ENCODE peak calls at places on chromosomes 13 and 19, in seven cellular contexts. One of them, this sample, is unnamed. For H3K4me1, the result is how much of the 10 kb centered on the place peaks cover.

GRCh38 chr13:44972956-44973581 is 16.2 kb downstream of the NUFIP1 start:
- DNase-seq in PC-3: peak
- DNase-seq in GM23248: peak
- DNase-seq in hepatocyte: peak
- DNase-seq in neural progenitor cell: peak
- DNase-seq in HCT116: peak
- DNase-seq in MM.1S: no peak
- DNase-seq in this sample: peak

GRCh38 chr19:33815410-33816340 is 19.0 kb downstream of the KCTD15 start:
- DNase-seq in MM.1S: no peak
- DNase-seq in hepatocyte: no peak
- DNase-seq in neural progenitor cell: no peak
- DNase-seq in GM23248: peak
- DNase-seq in PC-3: peak
- DNase-seq in HCT116: no peak
- DNase-seq in this sample: no peak

GRCh38 chr13:94524407-94524806 is 44.9 kb upstream of the DCT start:
- DNase-seq in MM.1S: no peak
- DNase-seq in neural progenitor cell: no peak
- DNase-seq in PC-3: no peak
- DNase-seq in GM23248: no peak
- DNase-seq in hepatocyte: no peak
- DNase-seq in HCT116: no peak
- DNase-seq in this sample: no peak

GRCh38 chr19:3644351-3645066 is 17.9 kb upstream of the CACTIN start:
- DNase-seq in HCT116: no peak
- DNase-seq in neural progenitor cell: no peak
- DNase-seq in PC-3: no peak
- DNase-seq in MM.1S: no peak
- DNase-seq in GM23248: peak
- DNase-seq in hepatocyte: no peak
- DNase-seq in this sample: no peak

GRCh38 chr13:64917566-64917965 is 2312.6 kb downstream of the PCDH9 start:
- DNase-seq in HCT116: no peak
- DNase-seq in neural progenitor cell: no peak
- DNase-seq in MM.1S: no peak
- DNase-seq in PC-3: no peak
- DNase-seq in hepatocyte: no peak
- DNase-seq in GM23248: no peak
- DNase-seq in this sample: no peak

GRCh38 chr13:51959773-51960172 is 51.5 kb downstream of the ATP7B start:
- DNase-seq in HCT116: no peak
- DNase-seq in GM23248: no peak
- DNase-seq in PC-3: no peak
- DNase-seq in hepatocyte: peak
- DNase-seq in MM.1S: peak
- DNase-seq in neural progenitor cell: no peak
- DNase-seq in this sample: peak

GRCh38 chr13:98443329-98443728 is 133.6 kb downstream of the STK24 start:
- DNase-seq in hepatocyte: no peak
- DNase-seq in HCT116: no peak
- DNase-seq in PC-3: peak
- DNase-seq in MM.1S: no peak
- DNase-seq in neural progenitor cell: no peak
- DNase-seq in GM23248: peak
- DNase-seq in this sample: no peak

GRCh38 chr13:32443111-32443510 is 15.2 kb upstream of the N4BP2L1 start:
- DNase-seq in MM.1S: peak
- DNase-seq in hepatocyte: peak
- DNase-seq in GM23248: peak
- DNase-seq in neural progenitor cell: no peak
- DNase-seq in HCT116: peak
- DNase-seq in PC-3: peak
- DNase-seq in this sample: peak

GRCh38 chr13:112658807-112659206 is 31.0 kb upstream of the ATP11A start:
- DNase-seq in MM.1S: no peak
- DNase-seq in HCT116: no peak
- DNase-seq in neural progenitor cell: no peak
- DNase-seq in GM23248: no peak
- DNase-seq in hepatocyte: no peak
- DNase-seq in PC-3: no peak
- DNase-seq in this sample: no peak

GRCh38 chr19:33286899-33287298 is 15.4 kb downstream of the CEBPA start:
- DNase-seq in GM23248: no peak
- DNase-seq in HCT116: no peak
- DNase-seq in hepatocyte: no peak
- DNase-seq in MM.1S: no peak
- DNase-seq in PC-3: no peak
- DNase-seq in neural progenitor cell: no peak
- DNase-seq in this sample: no peak

GRCh38 chr19:18020212-18021067 is 12.5 kb downstream of the ARRDC2 start:
- DNase-seq in MM.1S: no peak
- DNase-seq in neural progenitor cell: no peak
- DNase-seq in hepatocyte: peak
- DNase-seq in PC-3: no peak
- DNase-seq in GM23248: peak
- DNase-seq in HCT116: no peak
- DNase-seq in this sample: no peak

GRCh38 chr19:50152578-50152977 is 10.5 kb downstream of the IZUMO2 start:
- DNase-seq in GM23248: no peak
- DNase-seq in PC-3: no peak
- DNase-seq in hepatocyte: no peak
- DNase-seq in MM.1S: no peak
- DNase-seq in neural progenitor cell: no peak
- DNase-seq in HCT116: no peak
- DNase-seq in this sample: no peak

GRCh38 chr19:48737360-48737998 is 2.9 kb downstream of the RASIP1 start:
- DNase-seq in HCT116: no peak
- DNase-seq in neural progenitor cell: peak
- DNase-seq in PC-3: no peak
- DNase-seq in MM.1S: no peak
- DNase-seq in GM23248: no peak
- DNase-seq in hepatocyte: no peak
- DNase-seq in this sample: peak

GRCh38 chr13:93151277-93151676 is 75.3 kb upstream of the GPC6 start:
- DNase-seq in PC-3: peak
- DNase-seq in HCT116: no peak
- DNase-seq in MM.1S: no peak
- DNase-seq in neural progenitor cell: no peak
- DNase-seq in GM23248: peak
- DNase-seq in hepatocyte: no peak
- DNase-seq in this sample: no peak

GRCh38 chr13:46369506-46370268 is 17.4 kb downstream of the RUBCNL start:
- DNase-seq in HCT116: no peak
- DNase-seq in GM23248: peak
- DNase-seq in PC-3: no peak
- DNase-seq in hepatocyte: peak
- DNase-seq in MM.1S: peak
- DNase-seq in neural progenitor cell: no peak
- DNase-seq in this sample: no peak

GRCh38 chr13:21638319-21639282 is 32.3 kb upstream of the FGF9 start:
- DNase-seq in neural progenitor cell: no peak
- DNase-seq in HCT116: no peak
- DNase-seq in PC-3: peak
- DNase-seq in MM.1S: peak
- DNase-seq in hepatocyte: peak
- DNase-seq in GM23248: peak
- DNase-seq in this sample: peak

GRCh38 chr13:61316647-61317046 is 99.0 kb downstream of the PCDH20 start:
- DNase-seq in MM.1S: no peak
- DNase-seq in GM23248: no peak
- DNase-seq in neural progenitor cell: peak
- DNase-seq in HCT116: no peak
- DNase-seq in hepatocyte: no peak
- DNase-seq in PC-3: no peak
- DNase-seq in this sample: peak

GRCh38 chr19:46904114-46905060 is 43.6 kb downstream of the ARHGAP35 start:
- DNase-seq in PC-3: no peak
- DNase-seq in HCT116: no peak
- DNase-seq in neural progenitor cell: no peak
- DNase-seq in MM.1S: no peak
- DNase-seq in GM23248: peak
- DNase-seq in hepatocyte: peak
- DNase-seq in this sample: peak

GRCh38 chr13:35785563-35786327 is 309.3 kb upstream of the MAB21L1 start:
- DNase-seq in PC-3: no peak
- DNase-seq in HCT116: no peak
- DNase-seq in neural progenitor cell: peak
- DNase-seq in MM.1S: no peak
- DNase-seq in hepatocyte: no peak
- DNase-seq in GM23248: no peak
- DNase-seq in this sample: no peak

GRCh38 chr13:33548065-33548464 is 262.5 kb upstream of the STARD13 start:
- DNase-seq in MM.1S: no peak
- DNase-seq in PC-3: no peak
- DNase-seq in HCT116: no peak
- DNase-seq in neural progenitor cell: no peak
- DNase-seq in hepatocyte: no peak
- DNase-seq in GM23248: no peak
- DNase-seq in this sample: no peak

GRCh38 chr13:59790626-59791025 is 373.1 kb downstream of the DIAPH3 start:
- DNase-seq in PC-3: no peak
- DNase-seq in MM.1S: no peak
- DNase-seq in hepatocyte: no peak
- DNase-seq in neural progenitor cell: no peak
- DNase-seq in HCT116: no peak
- DNase-seq in GM23248: peak
- DNase-seq in this sample: no peak

GRCh38 chr19:11378319-11379189 is 4.1 kb downstream of the SWSAP1 start:
- DNase-seq in HCT116: no peak
- DNase-seq in GM23248: peak
- DNase-seq in MM.1S: no peak
- DNase-seq in PC-3: peak
- DNase-seq in hepatocyte: peak
- DNase-seq in neural progenitor cell: peak
- DNase-seq in this sample: peak

GRCh38 chr13:18949970-18950369 is 231.7 kb downstream of the TUBA3C start:
- DNase-seq in MM.1S: no peak
- DNase-seq in GM23248: no peak
- DNase-seq in neural progenitor cell: no peak
- DNase-seq in PC-3: no peak
- DNase-seq in hepatocyte: no peak
- DNase-seq in HCT116: no peak
- DNase-seq in this sample: no peak

GRCh38 chr13:73939071-73939380 is 195.2 kb downstream of the KLF12 start:
- DNase-seq in hepatocyte: no peak
- DNase-seq in MM.1S: no peak
- DNase-seq in HCT116: no peak
- DNase-seq in GM23248: no peak
- DNase-seq in neural progenitor cell: no peak
- DNase-seq in PC-3: no peak
- DNase-seq in this sample: no peak

GRCh38 chr13:21243843-21244184 is 67.4 kb downstream of the MRPL57 start:
- DNase-seq in HCT116: no peak
- DNase-seq in hepatocyte: no peak
- DNase-seq in GM23248: no peak
- DNase-seq in neural progenitor cell: no peak
- DNase-seq in MM.1S: no peak
- DNase-seq in PC-3: no peak
- DNase-seq in this sample: no peak

GRCh38 chr19:7533925-7534480 is 1.5 kb upstream of the PNPLA6 start:
- DNase-seq in neural progenitor cell: peak
- DNase-seq in PC-3: peak
- DNase-seq in hepatocyte: peak
- DNase-seq in HCT116: peak
- DNase-seq in GM23248: peak
- DNase-seq in MM.1S: peak
- DNase-seq in this sample: peak

GRCh38 chr19:5622465-5623396 is at the start of the genes SAFB and SAFB2:
- DNase-seq in hepatocyte: peak
- DNase-seq in neural progenitor cell: peak
- DNase-seq in MM.1S: peak
- DNase-seq in GM23248: peak
- DNase-seq in PC-3: peak
- DNase-seq in HCT116: peak
- DNase-seq in this sample: peak
- H3K4me1 ChIP-seq in hepatocyte: under half
- H3K4me1 ChIP-seq in neural progenitor cell: under half
- H3K4me1 ChIP-seq in MM.1S: under half
- H3K4me1 ChIP-seq in GM23248: under half
- H3K4me1 ChIP-seq in PC-3: under half
- H3K4me1 ChIP-seq in HCT116: under half
- H3K4me1 ChIP-seq in this sample: under half

GRCh38 chr19:38685666-38686529 is 38.4 kb downstream of the ACTN4 start:
- DNase-seq in hepatocyte: peak
- DNase-seq in GM23248: peak
- DNase-seq in PC-3: peak
- DNase-seq in HCT116: peak
- DNase-seq in MM.1S: peak
- DNase-seq in neural progenitor cell: peak
- DNase-seq in this sample: peak
- TF ChIP-seq EZH2phosphoT487 in hepatocyte: no peak
- TF ChIP-seq EZH2phosphoT487 in GM23248: no peak
- TF ChIP-seq EZH2phosphoT487 in PC-3: no peak
- TF ChIP-seq EZH2phosphoT487 in HCT116: no peak
- TF ChIP-seq EZH2phosphoT487 in MM.1S: no peak
- TF ChIP-seq EZH2phosphoT487 in neural progenitor cell: peak
- TF ChIP-seq EZH2phosphoT487 in this sample: no peak

GRCh38 chr19:10292206-10292788 is 2.5 kb downstream of the ICAM5 start:
- DNase-seq in GM23248: peak
- DNase-seq in hepatocyte: peak
- DNase-seq in HCT116: peak
- DNase-seq in neural progenitor cell: peak
- DNase-seq in MM.1S: peak
- DNase-seq in PC-3: peak
- DNase-seq in this sample: peak

GRCh38 chr19:10290439-10290875 is 705 bp downstream of the ICAM5 start:
- DNase-seq in PC-3: peak
- DNase-seq in hepatocyte: no peak
- DNase-seq in neural progenitor cell: peak
- DNase-seq in GM23248: peak
- DNase-seq in MM.1S: no peak
- DNase-seq in HCT116: no peak
- DNase-seq in this sample: peak

GRCh38 chr19:10289836-10290438 is at the start of gene ICAM5:
- DNase-seq in MM.1S: no peak
- DNase-seq in PC-3: peak
- DNase-seq in GM23248: peak
- DNase-seq in neural progenitor cell: no peak
- DNase-seq in hepatocyte: no peak
- DNase-seq in HCT116: peak
- DNase-seq in this sample: peak

GRCh38 chr19:10291554-10292205 is 1.9 kb downstream of the ICAM5 start:
- DNase-seq in neural progenitor cell: no peak
- DNase-seq in MM.1S: no peak
- DNase-seq in GM23248: peak
- DNase-seq in HCT116: no peak
- DNase-seq in hepatocyte: no peak
- DNase-seq in PC-3: no peak
- DNase-seq in this sample: no peak

GRCh38 chr19:10290876-10291553 is 1.3 kb downstream of the ICAM5 start:
- DNase-seq in HCT116: peak
- DNase-seq in neural progenitor cell: peak
- DNase-seq in PC-3: peak
- DNase-seq in GM23248: peak
- DNase-seq in hepatocyte: peak
- DNase-seq in MM.1S: peak
- DNase-seq in this sample: peak
- H3K4me1 ChIP-seq in HCT116: half or more
- H3K4me1 ChIP-seq in neural progenitor cell: under half
- H3K4me1 ChIP-seq in PC-3: under half
- H3K4me1 ChIP-seq in GM23248: under half
- H3K4me1 ChIP-seq in hepatocyte: under half
- H3K4me1 ChIP-seq in MM.1S: under half
- H3K4me1 ChIP-seq in this sample: under half

GRCh38 chr13:78689011-78689410 is 30.1 kb upstream of the OBI1 start:
- DNase-seq in PC-3: peak
- DNase-seq in HCT116: no peak
- DNase-seq in MM.1S: no peak
- DNase-seq in GM23248: no peak
- DNase-seq in neural progenitor cell: peak
- DNase-seq in hepatocyte: peak
- DNase-seq in this sample: peak
- TF ChIP-seq EZH2phosphoT487 in PC-3: no peak
- TF ChIP-seq EZH2phosphoT487 in HCT116: no peak
- TF ChIP-seq EZH2phosphoT487 in MM.1S: no peak
- TF ChIP-seq EZH2phosphoT487 in GM23248: no peak
- TF ChIP-seq EZH2phosphoT487 in neural progenitor cell: no peak
- TF ChIP-seq EZH2phosphoT487 in hepatocyte: no peak
- TF ChIP-seq EZH2phosphoT487 in this sample: no peak

This sample was measured in GM23338.